ENCODE peak calls at places on chromosomes 2 and 18, in seven cellular contexts. U is heart right ventricle, J is right atrium auricular region, L is adrenal gland, X is fibroblast of lung, D is breast epithelium, W is PC-9. A is an unnamed sample.

GRCh38 chr2:10863837-10864236 is 47.9 kb upstream of the KCNF1 start:
- DNase-seq in L (peak), W (no peak), J (no peak), X (peak), U (no peak), D (no peak), A (no peak)

GRCh38 chr2:72915907-72916742 is 1.2 kb upstream of the EMX1 start:
- DNase-seq in J (no peak), U (no peak), W (peak), D (no peak), L (peak), X (peak), A (peak)

GRCh38 chr2:108573070-108573469 is 38.8 kb downstream of the LIMS1 start:
- DNase-seq in U (no peak), X (peak), W (no peak), L (peak), D (no peak), J (no peak), A (peak)

GRCh38 chr2:133025004-133025403 is 355.0 kb upstream of the LYPD1 start:
- DNase-seq in D (no peak), J (no peak), W (no peak), L (no peak), X (no peak), U (no peak), A (no peak)

GRCh38 chr2:191114403-191114886 is 36.3 kb downstream of the STAT4 start:
- DNase-seq in J (no peak), U (no peak), X (peak), L (no peak), W (no peak), D (no peak), A (peak)

GRCh38 chr2:153940511-153940910 is 68.8 kb downstream of the GALNT13 start:
- DNase-seq in D (no peak), L (no peak), U (no peak), X (peak), W (no peak), J (no peak), A (no peak)

GRCh38 chr18:70645971-70646370 is 357.1 kb downstream of the SOCS6 start:
- DNase-seq in L (no peak), X (no peak), D (no peak), J (no peak), U (no peak), W (no peak), A (no peak)

GRCh38 chr2:106161938-106162814 is 31.9 kb downstream of the UXS1 start:
- DNase-seq in L (peak), X (peak), W (peak), D (no peak), U (no peak), J (no peak), A (peak)

GRCh38 chr2:85847051-85847588 is 41.7 kb downstream of the ST3GAL5 start:
- DNase-seq in J (peak), D (no peak), L (no peak), W (no peak), X (no peak), U (no peak), A (no peak)

GRCh38 chr2:23565814-23566213 is 180.8 kb downstream of the KLHL29 start:
- DNase-seq in U (peak), J (no peak), L (peak), D (no peak), X (no peak), W (no peak), A (no peak)

GRCh38 chr2:23564618-23564967 is 179.6 kb downstream of the KLHL29 start:
- DNase-seq in J (peak), U (no peak), D (peak), X (no peak), W (no peak), L (no peak), A (peak)

GRCh38 chr2:23567382-23567781 is 182.4 kb downstream of the KLHL29 start:
- DNase-seq in L (no peak), X (no peak), U (no peak), W (no peak), J (no peak), D (no peak), A (no peak)

GRCh38 chr2:23565374-23565773 is 180.4 kb downstream of the KLHL29 start:
- DNase-seq in D (no peak), U (no peak), W (no peak), X (no peak), J (no peak), L (no peak), A (no peak)

DNA sequence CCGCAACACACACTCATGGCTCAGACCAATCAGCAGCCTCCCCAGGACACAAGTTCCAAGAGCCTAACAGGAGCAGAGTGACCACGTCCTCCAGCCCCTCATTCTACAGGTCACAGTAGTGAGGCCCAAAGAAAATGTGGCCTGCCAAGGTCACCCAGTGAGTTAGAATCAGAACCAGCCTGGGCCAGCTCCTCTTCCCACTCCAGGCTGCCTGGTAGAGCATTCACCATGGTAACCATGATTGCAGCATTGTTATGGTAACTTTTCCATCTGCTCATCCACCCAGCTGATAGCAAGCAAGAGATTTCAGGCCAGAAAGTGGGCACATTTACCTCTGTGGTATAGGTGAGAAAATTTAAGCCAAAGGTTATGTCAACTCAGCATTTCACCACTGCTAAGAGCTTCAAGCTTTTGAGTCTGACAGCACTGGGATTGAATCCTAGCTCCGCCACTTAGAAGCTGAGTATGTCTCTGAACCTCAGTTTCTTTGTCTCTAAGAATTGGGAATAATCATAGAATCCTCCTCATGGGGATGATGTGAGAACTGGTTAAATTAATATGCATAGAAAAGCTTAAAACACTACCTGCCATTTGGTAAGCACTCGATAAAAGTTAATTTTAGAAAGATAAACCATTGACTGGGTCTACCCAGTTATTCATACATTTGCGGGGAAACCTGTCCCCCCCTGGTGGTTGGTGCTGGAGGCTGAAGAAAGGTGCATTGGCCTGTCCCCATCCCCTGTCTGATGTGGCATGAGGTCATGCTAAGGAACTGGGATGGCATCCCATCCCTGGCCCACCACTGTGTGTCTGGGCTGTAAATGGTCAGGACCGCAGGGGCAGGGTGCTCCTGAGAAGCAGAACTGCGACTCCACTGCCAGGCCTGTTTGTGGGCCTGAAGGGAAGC is 181.5 kb downstream of the KLHL29 start:
- DNase-seq in D (no peak), J (no peak), X (no peak), W (peak), U (no peak), L (peak), A (peak)
- TF ChIP-seq CTCF in D (no peak), J (no peak), X (peak), W (peak), U (peak), L (peak), A (peak)

GRCh38 chr18:32042337-32042736 is 23.7 kb downstream of the RNF125 start:
- DNase-seq in L (no peak), D (no peak), W (no peak), J (no peak), U (no peak), X (no peak), A (no peak)

GRCh38 chr18:32036506-32037210 is 18.0 kb downstream of the RNF125 start:
- DNase-seq in U (no peak), X (no peak), D (no peak), L (no peak), J (no peak), W (no peak), A (no peak)

GRCh38 chr18:32037616-32038015 is 19.0 kb downstream of the RNF125 start:
- DNase-seq in D (no peak), W (no peak), L (no peak), X (no peak), U (no peak), J (no peak), A (no peak)

GRCh38 chr18:32040936-32041335 is 22.3 kb downstream of the RNF125 start:
- DNase-seq in D (no peak), J (no peak), W (no peak), U (no peak), X (no peak), L (no peak), A (no peak)
- H3K4me3 ChIP-seq in D (no peak), J (no peak), W (no peak), U (no peak), X (no peak), L (no peak), A (no peak)

GRCh38 chr2:2701813-2702212 is 370.7 kb upstream of the MYT1L start:
- DNase-seq in D (no peak), W (no peak), L (no peak), U (no peak), J (no peak), X (no peak), A (no peak)

GRCh38 chr2:2699117-2699497 is 368.0 kb upstream of the MYT1L start:
- DNase-seq in X (no peak), D (no peak), J (no peak), U (no peak), L (no peak), W (no peak), A (no peak)

GRCh38 chr2:2701176-2701781 is 370.2 kb upstream of the MYT1L start:
- DNase-seq in U (no peak), J (no peak), L (no peak), X (no peak), D (no peak), W (no peak), A (no peak)

GRCh38 chr2:2696341-2697132 is 365.5 kb upstream of the MYT1L start:
- DNase-seq in J (no peak), U (no peak), D (no peak), L (no peak), W (no peak), X (no peak), A (no peak)

GRCh38 chr2:2698182-2699116 is 367.4 kb upstream of the MYT1L start:
- DNase-seq in W (no peak), U (no peak), J (no peak), L (peak), D (no peak), X (no peak), A (peak)
- TF ChIP-seq CTCF in W (no peak), U (peak), J (no peak), L (peak), D (no peak), X (no peak), A (no peak)

GRCh38 chr2:232488721-232489300 is 1.2 kb upstream of the ECEL1 start:
- DNase-seq in U (no peak), J (no peak), D (no peak), L (no peak), W (no peak), X (no peak), A (no peak)

GRCh38 chr2:232486558-232487384 is 863 bp downstream of the ECEL1 start:
- DNase-seq in W (no peak), L (no peak), D (no peak), X (no peak), U (no peak), J (no peak), A (no peak)

GRCh38 chr2:232488097-232488711 is 570 bp upstream of the ECEL1 start:
- DNase-seq in D (no peak), J (no peak), X (no peak), W (no peak), U (no peak), L (no peak), A (no peak)

GRCh38 chr2:232485757-232486557 is 1.7 kb downstream of the ECEL1 start:
- DNase-seq in J (no peak), X (no peak), L (no peak), D (no peak), U (no peak), W (no peak), A (no peak)

DNA sequence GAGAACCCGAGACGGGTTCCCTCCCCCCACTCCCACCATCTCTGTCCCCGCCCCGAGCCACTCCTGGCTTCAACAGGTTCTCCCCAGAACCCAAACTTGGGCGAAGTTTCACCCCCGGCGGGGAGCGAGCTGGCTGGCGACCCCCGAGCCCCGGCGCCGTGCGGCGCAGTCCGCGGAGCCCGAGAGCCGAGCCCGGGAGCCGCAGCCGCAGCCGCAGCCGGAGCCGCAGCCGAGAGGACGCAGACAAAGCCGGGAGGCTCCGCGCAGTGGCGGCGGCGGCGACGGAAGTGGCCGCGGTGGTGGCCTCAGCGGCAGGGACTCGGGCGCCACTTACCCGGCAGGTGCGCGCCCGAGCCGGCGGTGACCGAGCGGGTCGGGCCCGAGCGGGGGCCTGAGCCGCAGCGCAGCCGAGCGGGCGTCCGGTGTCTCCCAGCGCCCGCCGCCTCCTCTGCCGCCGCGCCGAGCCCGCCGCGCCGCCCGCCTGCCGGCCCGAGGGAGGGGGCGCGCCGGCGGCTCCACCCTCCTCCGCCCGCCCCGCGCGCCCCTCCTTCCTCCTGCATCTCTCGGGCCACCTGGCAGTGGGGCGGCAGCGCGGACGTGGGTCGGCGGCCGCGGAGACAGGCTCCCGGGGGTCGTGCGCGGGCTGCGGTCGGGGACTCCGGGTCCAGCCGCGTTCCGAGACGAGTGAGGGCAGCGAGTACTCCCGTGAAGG is at the start of gene ECEL1:
- DNase-seq in J (no peak), U (no peak), D (no peak), L (no peak), X (no peak), W (no peak), A (no peak)
- H3K4me3 ChIP-seq in J (peak), U (no peak), D (no peak), L (peak), X (no peak), W (no peak), A (no peak)

GRCh38 chr18:79678665-79679551 is 695 bp upstream of the CTDP1 start:
- DNase-seq in D (peak), X (peak), U (peak), L (peak), W (peak), J (peak), A (peak)

GRCh38 chr18:79680100-79680879 is 687 bp downstream of the CTDP1 start:
- DNase-seq in L (peak), U (peak), W (peak), X (peak), J (no peak), D (no peak), A (peak)

GRCh38 chr18:79680891-79681339 is 1.3 kb downstream of the CTDP1 start:
- DNase-seq in D (no peak), X (no peak), W (no peak), L (peak), U (no peak), J (no peak), A (no peak)

GRCh38 chr18:79677840-79678239 is 1.8 kb upstream of the CTDP1 start:
- DNase-seq in X (no peak), J (no peak), W (no peak), D (no peak), L (no peak), U (no peak), A (no peak)

DNA sequence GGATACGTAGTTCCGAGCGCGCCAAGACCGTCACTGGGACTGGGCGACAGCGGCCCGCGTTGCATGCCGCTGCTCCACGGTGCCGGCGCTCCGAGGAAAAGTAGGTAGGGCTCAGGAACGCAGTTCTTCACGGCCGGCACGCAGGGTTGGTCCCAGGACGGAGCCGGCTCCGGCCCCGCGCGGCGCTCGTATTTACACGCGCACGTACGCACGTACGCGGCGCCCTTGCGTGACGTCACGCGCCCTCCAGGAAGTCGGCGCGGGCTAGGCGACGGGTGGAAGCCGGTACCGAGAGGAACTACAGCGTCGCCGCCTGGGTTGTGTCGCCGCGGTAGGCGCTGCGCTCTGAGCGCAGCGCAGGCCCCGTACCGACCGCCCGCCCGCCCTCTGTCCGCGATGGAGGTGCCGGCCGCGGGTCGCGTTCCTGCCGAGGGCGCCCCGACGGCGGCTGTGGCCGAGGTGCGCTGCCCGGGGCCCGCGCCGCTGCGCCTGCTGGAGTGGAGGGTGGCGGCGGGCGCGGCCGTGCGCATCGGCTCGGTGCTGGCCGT is at the start of gene CTDP1:
- DNase-seq in D (peak), X (peak), W (peak), U (peak), J (peak), L (peak), A (peak)
- TF ChIP-seq CTCF in D (no peak), X (no peak), W (no peak), U (peak), J (no peak), L (no peak), A (no peak)

A was measured in epithelial cell of esophagus.